ENCODE peak calls at places on chromosomes 13 and 19, in four cellular contexts. L is psoas muscle; F is CD8-positive, alpha-beta T cell; R is cardiac muscle cell. C is an unnamed sample.

GRCh38 chr13:39100996-39101751 is 62.9 kb downstream of the NHLRC3 start:
- DNase-seq in L (no peak), F (no peak), R (no peak), C (no peak)

GRCh38 chr19:34994643-34995471 is 5.3 kb upstream of the GRAMD1A start:
- DNase-seq in L (peak), F (no peak), R (no peak), C (no peak)

GRCh38 chr13:34207334-34207733 is 389.4 kb downstream of the RFC3 start:
- DNase-seq in L (no peak), F (no peak), R (peak), C (no peak)

GRCh38 chr19:28010656-28011055 is 1202.3 kb downstream of the UQCRFS1 start:
- DNase-seq in L (no peak), F (no peak), R (no peak), C (no peak)

GRCh38 chr19:6971366-6971765 is 49.9 kb downstream of the MBD3L2B start:
- DNase-seq in L (no peak), F (no peak), R (no peak), C (no peak)

GRCh38 chr19:13729859-13730258 is 34.5 kb upstream of the MRI1 start:
- DNase-seq in L (no peak), F (no peak), R (no peak), C (no peak)

GRCh38 chr19:15292847-15293582 is 39.3 kb downstream of the BRD4 start:
- DNase-seq in L (no peak), F (no peak), R (no peak), C (no peak)

GRCh38 chr19:719081-719512 is 10.4 kb downstream of the PALM start:
- DNase-seq in L (peak), F (no peak), R (no peak), C (no peak)

GRCh38 chr13:48220592-48221300 is 12.3 kb upstream of the ITM2B start:
- DNase-seq in L (no peak), F (no peak), R (no peak), C (no peak)

GRCh38 chr19:54429545-54430227 is 14.4 kb downstream of the TTYH1 start:
- DNase-seq in L (no peak), F (no peak), R (no peak), C (no peak)

GRCh38 chr13:73000027-73000674 is 58.7 kb upstream of the KLF5 start:
- DNase-seq in L (no peak), F (no peak), R (peak), C (no peak)

GRCh38 chr13:42658019-42658418 is 84.1 kb downstream of the TNFSF11 start:
- DNase-seq in L (no peak), F (no peak), R (no peak), C (no peak)

GRCh38 chr13:42654760-42655159 is 80.8 kb downstream of the TNFSF11 start:
- DNase-seq in L (no peak), F (no peak), R (no peak), C (no peak)

GRCh38 chr13:42656136-42656535 is 82.2 kb downstream of the TNFSF11 start:
- DNase-seq in L (no peak), F (no peak), R (peak), C (no peak)

DNA sequence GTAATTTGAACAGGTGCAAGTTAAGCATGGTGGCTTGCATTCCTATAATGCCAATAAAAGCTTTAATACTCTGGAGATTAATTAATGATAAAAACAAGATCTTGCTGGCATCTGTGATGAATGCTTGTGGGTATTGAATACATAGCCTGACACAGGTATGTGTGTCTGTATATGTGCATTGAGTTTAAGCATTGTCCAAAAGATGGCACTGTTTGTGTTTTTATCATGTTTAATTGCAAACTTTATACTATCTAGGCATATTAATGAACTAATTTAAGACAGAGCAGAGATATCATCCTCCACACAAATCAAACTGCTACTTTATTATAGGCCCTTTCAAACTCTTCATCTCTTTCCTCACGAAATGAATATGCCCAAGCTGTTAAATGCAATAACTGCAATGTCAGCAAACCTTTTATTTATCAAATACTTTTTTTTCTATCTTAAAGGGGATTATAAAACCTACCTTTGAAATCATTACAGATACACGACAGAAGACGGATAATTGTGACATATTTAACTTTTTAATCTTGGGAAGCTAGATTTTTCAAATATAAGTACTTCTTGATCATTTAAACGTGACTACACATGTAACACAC is 86.5 kb downstream of the TNFSF11 start:
- DNase-seq in L (no peak), F (no peak), R (no peak), C (no peak)
- TF ChIP-seq CTCF in L (no peak), F (no peak), R (peak), C (no peak)

DNA sequence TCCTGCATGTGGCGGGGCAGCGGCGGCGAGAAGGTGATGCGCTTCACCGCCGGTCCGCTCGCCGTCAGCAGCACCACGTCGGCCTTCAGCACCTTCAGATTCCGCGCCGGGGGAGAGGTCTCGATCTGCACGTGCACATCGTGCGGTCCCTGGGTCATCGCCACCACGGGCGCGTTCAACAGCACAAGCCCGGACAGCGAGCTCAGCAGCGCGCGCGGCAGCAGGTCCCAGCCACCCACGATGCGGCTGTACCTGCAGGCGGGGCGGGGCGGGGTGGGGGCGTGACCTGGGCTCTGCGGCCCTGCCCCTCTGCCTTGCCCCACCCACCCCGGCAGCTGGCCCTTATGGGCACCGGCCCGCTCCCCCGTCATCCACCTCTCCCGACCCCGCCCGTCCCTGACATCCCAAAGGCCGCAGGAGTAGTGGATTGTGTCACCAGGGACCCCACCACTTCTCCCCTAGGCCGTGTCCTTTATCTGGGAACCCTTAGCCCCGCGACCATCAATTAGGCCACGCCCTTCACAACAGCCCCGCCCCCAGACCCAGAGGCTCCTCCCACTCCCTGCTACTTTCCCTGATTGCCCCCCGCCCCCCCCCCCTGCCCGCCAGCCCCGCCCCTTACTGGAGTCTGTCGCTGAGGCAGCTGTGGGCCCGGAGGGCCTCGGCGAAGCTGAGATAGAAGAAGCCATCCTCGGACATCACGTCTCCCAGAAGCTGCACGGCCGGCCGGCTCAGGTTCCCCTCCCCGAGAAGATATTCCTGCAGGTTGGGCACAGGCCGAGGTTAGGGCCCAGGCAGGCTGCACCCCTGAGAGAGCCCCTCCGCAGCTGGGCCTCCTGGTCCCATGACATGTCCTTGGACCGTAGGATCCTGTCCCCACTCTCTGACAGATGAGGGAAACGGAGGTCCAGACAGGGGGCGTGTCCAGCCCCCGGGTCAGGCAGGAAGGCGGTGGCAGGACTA is 6.1 kb downstream of the IL4I1 start:
- DNase-seq in L (no peak), F (peak), R (peak), C (peak)
- TF ChIP-seq CTCF in L (no peak), F (peak), R (peak), C (peak)

GRCh38 chr19:42323852-42324654 is 1.4 kb upstream of the MEGF8 start:
- DNase-seq in L (no peak), F (no peak), R (no peak), C (no peak)
- TF ChIP-seq CTCF in L (no peak), F (no peak), R (no peak), C (no peak)

DNA sequence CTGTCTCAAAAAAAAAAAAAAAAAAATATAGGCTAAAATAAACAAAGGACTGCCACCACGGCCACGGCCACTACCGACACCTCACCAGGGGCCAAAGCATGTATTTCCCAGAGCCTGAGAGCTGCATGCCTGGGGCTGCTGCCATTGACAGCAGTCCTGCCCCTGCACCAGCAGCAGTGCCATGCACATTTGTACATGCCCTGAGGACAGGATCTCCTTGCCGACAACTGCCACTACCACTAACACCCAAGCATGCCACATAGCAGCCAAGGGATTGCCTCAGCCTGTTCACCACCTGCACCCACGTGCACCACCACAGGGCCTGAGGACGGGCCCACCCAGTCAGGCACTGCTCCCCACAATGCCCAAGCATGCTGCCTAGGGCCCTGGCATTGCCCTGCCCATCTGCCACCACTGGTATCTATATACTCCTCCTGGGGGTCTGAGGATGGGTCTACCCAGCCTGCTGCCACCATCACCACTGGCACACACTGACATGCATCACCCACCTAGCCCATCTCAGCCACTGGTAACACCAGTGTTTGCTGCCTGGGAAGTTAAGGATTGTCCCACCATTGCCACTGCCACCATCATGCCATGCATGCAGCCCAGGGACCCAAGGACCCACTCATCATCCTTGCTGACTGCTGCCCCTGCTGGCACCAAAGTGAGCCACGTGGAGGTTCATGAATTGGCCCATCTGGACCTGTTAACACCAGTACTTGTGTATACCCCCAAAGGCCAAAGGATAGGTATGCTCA is 10.6 kb upstream of the NUP62 start:
- DNase-seq in L (no peak), F (no peak), R (no peak), C (no peak)
- TF ChIP-seq CTCF in L (no peak), F (no peak), R (no peak), C (no peak)

DNA sequence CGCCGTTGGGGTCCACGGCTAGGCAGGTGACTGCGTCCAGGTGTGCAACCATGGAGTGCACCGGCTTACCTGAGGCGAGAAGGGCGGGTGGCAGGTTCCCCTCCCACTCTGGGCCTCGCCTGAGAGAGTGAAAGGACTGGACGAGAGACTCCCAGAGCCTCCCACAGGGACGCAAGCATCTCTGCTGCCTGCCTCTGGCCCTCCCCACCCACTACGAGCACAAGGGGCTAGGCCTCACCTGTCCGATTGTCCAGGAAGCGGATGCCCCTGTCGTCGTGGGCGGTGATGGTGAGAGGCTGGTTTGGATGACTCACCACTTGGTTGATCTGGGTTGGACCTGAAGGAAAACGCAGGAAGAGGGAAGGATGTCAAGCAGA is 5.1 kb upstream of the PRKD2 start:
- DNase-seq in L (no peak), F (no peak), R (no peak), C (no peak)
- TF ChIP-seq CTCF in L (no peak), F (no peak), R (no peak), C (no peak)

DNA sequence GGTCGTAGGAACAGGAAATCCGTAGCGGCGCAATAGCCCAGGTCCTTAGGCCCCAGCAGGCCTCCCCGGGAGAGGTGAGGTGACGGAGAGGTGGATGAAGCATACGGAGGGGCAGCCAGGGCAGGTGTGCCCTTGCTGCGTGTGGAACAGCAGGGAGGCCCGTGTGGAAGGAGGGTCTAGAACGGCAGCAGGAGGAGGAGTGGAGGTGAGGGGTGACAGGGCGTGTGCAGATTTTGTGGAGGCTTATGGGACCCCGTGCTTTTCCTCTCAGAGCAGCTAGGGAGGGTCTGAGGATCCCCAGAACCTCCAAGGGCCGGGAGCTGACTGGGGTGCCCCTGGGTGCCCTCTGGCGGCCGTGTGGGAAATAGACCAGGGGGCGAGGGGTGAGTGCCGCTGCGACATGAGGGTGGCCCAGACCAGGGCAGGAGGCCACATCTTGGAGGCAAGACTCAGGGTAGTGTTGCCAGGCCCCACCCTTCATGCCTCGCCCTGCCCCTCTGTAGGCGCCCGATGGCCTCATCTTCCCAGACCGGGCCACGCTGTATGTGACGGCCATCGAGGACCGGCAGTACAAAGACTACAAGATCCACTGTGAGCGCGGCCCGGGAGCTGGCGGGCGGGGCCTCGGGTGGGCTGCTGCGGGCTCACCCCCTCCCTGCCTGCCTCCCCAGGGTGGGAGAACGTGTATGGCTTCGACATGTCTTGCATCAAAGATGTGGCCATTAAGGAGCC is 5.0 kb upstream of the ADM5 start:
- DNase-seq in L (peak), F (no peak), R (peak), C (no peak)
- TF ChIP-seq CTCF in L (peak), F (no peak), R (peak), C (peak)

C was measured in neural crest cell.